ENCODE peak calls at places on chromosome 10, in five cellular contexts. K is IMR-90, B is neuronal stem cell, H is H1, Z is trophoblast cell. F is an unnamed sample.

GRCh38 chr10:121891103-121891502 is 36.7 kb downstream of the ATE1 start:
- DNase-seq in H (peak), B (no peak), Z (no peak), K (no peak), F (no peak)

GRCh38 chr10:115491526-115492140 is 398.5 kb downstream of the ATRNL1 start:
- DNase-seq in Z (no peak), B (no peak), K (no peak), H (no peak), F (no peak)

GRCh38 chr10:100659361-100660098 is 85.9 kb upstream of the PAX2 start:
- DNase-seq in H (no peak), K (no peak), B (no peak), Z (no peak), F (no peak)

GRCh38 chr10:75878586-75878985 is 447.2 kb downstream of the LRMDA start:
- DNase-seq in B (no peak), K (no peak), H (no peak), Z (no peak), F (no peak)

GRCh38 chr10:46289209-46289810 is 2.5 kb downstream of the ANTXRL start:
- DNase-seq in B (no peak), Z (peak), K (peak), H (no peak), F (no peak)

GRCh38 chr10:58512470-58513188 is at the start of gene BICC1:
- DNase-seq in B (peak), H (no peak), K (peak), Z (peak), F (peak)

GRCh38 chr10:78045237-78045636 is 11.6 kb downstream of the RPS24 start:
- DNase-seq in B (no peak), H (no peak), K (no peak), Z (peak), F (no peak)

GRCh38 chr10:91652364-91652763 is 19.5 kb upstream of the PPP1R3C start:
- DNase-seq in H (no peak), K (peak), B (no peak), Z (peak), F (peak)

GRCh38 chr10:101292194-101293006 is 61.6 kb upstream of the BTRC start:
- DNase-seq in H (peak), Z (peak), B (no peak), K (no peak), F (peak)

GRCh38 chr10:88370713-88371112 is 212.4 kb downstream of the RNLS start:
- DNase-seq in K (no peak), Z (no peak), B (no peak), H (no peak), F (no peak)

GRCh38 chr10:100562008-100562672 is 26.4 kb downstream of the HIF1AN start:
- DNase-seq in B (peak), H (peak), K (peak), Z (peak), F (peak)

GRCh38 chr10:114520453-114520852 is 116.2 kb upstream of the AFAP1L2 start:
- DNase-seq in H (no peak), Z (peak), K (peak), B (no peak), F (peak)

GRCh38 chr10:132634241-132634946 is 96.8 kb downstream of the INPP5A start:
- DNase-seq in K (no peak), B (no peak), H (no peak), Z (no peak), F (no peak)

GRCh38 chr10:115948415-115948814 is 324.6 kb downstream of the GFRA1 start:
- DNase-seq in B (no peak), Z (no peak), H (no peak), K (peak), F (peak)

GRCh38 chr10:75978213-75978612 is 546.8 kb downstream of the LRMDA start:
- DNase-seq in K (no peak), H (no peak), B (no peak), Z (no peak), F (no peak)

GRCh38 chr10:131183546-131184045 is 127.9 kb downstream of the TCERG1L start:
- DNase-seq in H (no peak), B (no peak), K (no peak), Z (no peak), F (no peak)

GRCh38 chr10:48594799-48595198 is 10.1 kb downstream of the ARHGAP22 start:
- DNase-seq in Z (no peak), K (no peak), H (no peak), B (no peak), F (no peak)

GRCh38 chr10:132247943-132248342 is 59.8 kb downstream of the STK32C start:
- DNase-seq in K (no peak), B (no peak), H (no peak), Z (no peak), F (no peak)

GRCh38 chr10:119724630-119725549 is 960 bp upstream of the INPP5F start:
- DNase-seq in B (peak), H (peak), K (peak), Z (peak), F (peak)

GRCh38 chr10:60944159-60944909 is at the start of gene RHOBTB1:
- DNase-seq in B (peak), H (peak), Z (peak), K (peak), F (peak)
- H4K91ac ChIP-seq in B (peak), H (peak), Z (peak), K (peak), F (peak)

DNA sequence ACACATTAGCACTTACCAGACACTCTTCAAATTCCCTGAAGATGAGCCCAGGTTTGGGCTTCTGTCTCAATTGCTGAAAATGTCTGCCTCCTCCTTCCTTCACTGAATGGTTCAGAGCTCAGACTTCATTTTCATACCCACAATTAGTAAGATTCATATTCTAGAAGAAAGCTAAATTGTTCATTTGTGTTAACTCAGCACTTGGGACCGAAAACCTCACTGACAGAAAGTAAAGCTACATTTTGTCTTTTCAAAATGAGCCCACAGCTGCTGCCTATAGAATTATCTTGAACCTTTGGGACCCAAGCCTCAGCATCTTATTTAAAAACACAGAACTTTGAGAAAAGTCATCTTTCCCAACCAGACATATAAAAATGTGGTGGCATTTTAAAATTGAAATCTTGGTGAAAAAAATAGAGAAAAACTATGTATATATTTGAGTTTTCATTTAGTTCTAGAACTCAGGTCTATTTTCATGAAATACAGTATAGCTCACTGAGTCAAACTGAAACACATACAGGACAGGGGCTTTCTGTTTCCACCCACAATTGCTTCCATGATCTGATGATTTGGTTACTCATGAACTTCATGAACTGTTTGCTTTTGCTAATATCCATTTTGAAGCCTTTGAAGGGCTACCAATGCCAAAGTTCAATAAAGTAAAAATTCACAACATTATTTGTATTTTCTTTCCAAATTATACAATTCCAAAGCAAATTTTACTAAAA is 119.1 kb upstream of the PFKP start:
- DNase-seq in K (no peak), B (no peak), Z (no peak), H (no peak), F (no peak)
- H3K4me3 ChIP-seq in K (no peak), B (no peak), Z (no peak), H (no peak), F (no peak)

GRCh38 chr10:95508730-95509129 is 52.4 kb downstream of the SORBS1 start:
- DNase-seq in Z (peak), B (peak), H (no peak), K (peak), F (peak)
- H4K91ac ChIP-seq in Z (no peak), B (no peak), H (no peak), K (no peak), F (no peak)

GRCh38 chr10:29694121-29694520 is 59.4 kb upstream of the SVIL start:
- DNase-seq in B (no peak), Z (no peak), H (no peak), K (no peak), F (no peak)

GRCh38 chr10:29692121-29692539 is 57.4 kb upstream of the SVIL start:
- DNase-seq in H (no peak), Z (peak), K (peak), B (no peak), F (peak)

GRCh38 chr10:29689001-29689400 is 54.2 kb upstream of the SVIL start:
- DNase-seq in B (no peak), K (peak), Z (no peak), H (no peak), F (peak)

GRCh38 chr10:29688230-29688634 is 53.5 kb upstream of the SVIL start:
- DNase-seq in H (peak), Z (no peak), B (peak), K (no peak), F (peak)

DNA sequence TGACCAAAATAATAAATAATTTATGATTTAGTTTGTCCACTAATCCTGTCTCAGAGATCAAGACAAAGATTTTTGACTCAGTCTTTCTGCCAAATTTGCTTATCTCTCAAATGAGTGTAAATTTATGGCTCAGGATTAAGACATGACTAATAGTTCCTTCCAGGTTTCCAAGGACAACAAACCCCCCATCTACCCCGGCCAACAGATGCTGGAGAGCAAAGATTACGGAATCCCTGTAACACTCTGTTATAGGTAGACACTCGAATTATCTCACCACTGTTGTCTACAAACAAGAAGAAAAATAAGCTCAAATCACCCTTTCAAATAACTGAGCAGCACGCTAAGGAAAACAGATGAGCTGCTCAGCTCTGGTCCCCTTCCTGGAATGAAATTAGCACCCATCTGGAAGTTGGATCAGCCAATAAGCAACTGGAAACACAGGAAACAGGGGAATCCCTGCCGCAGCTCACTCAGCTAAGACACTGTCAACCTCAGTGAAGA is 56.8 kb upstream of the SVIL start:
- DNase-seq in Z (no peak), B (no peak), K (peak), H (no peak), F (peak)
- H3K4me3 ChIP-seq in Z (no peak), B (no peak), K (no peak), H (no peak), F (peak)